ENCODE peak calls at places on chromosome 14, in nine cellular contexts. One of them, this sample, is unnamed.

GRCh38 chr14:75518625-75519024 is 3.6 kb upstream of the BATF start:
- DNase-seq in lower leg skin: no peak
- DNase-seq in testis: no peak
- DNase-seq in breast epithelium: no peak
- DNase-seq in gastrocnemius medialis: no peak
- DNase-seq in A549: no peak
- DNase-seq in adrenal gland: peak; percentile 53
- DNase-seq in HCT116: peak; percentile 12
- DNase-seq in H54: no peak
- DNase-seq in this sample: peak; percentile 47

GRCh38 chr14:75128596-75128990 is 1.7 kb upstream of the NEK9 start:
- DNase-seq in lower leg skin: no peak
- DNase-seq in testis: no peak
- DNase-seq in breast epithelium: no peak
- DNase-seq in gastrocnemius medialis: no peak
- DNase-seq in A549: no peak
- DNase-seq in adrenal gland: no peak
- DNase-seq in HCT116: no peak
- DNase-seq in H54: no peak
- DNase-seq in this sample: no peak

GRCh38 chr14:69154779-69155178 is 1.9 kb upstream of the DCAF5 start:
- DNase-seq in lower leg skin: no peak
- DNase-seq in testis: peak; percentile 48
- DNase-seq in breast epithelium: no peak
- DNase-seq in gastrocnemius medialis: no peak
- DNase-seq in A549: peak; percentile 65
- DNase-seq in adrenal gland: peak; percentile 71
- DNase-seq in HCT116: no peak
- DNase-seq in H54: no peak
- DNase-seq in this sample: peak; percentile 23

GRCh38 chr14:63343878-63344277 is 25.1 kb upstream of the GPHB5 start:
- DNase-seq in lower leg skin: no peak
- DNase-seq in testis: no peak
- DNase-seq in breast epithelium: no peak
- DNase-seq in gastrocnemius medialis: no peak
- DNase-seq in A549: no peak
- DNase-seq in adrenal gland: no peak
- DNase-seq in HCT116: no peak
- DNase-seq in H54: no peak
- DNase-seq in this sample: no peak

GRCh38 chr14:105393151-105393550 is 5.2 kb upstream of the TEX22 start:
- DNase-seq in lower leg skin: no peak
- DNase-seq in testis: no peak
- DNase-seq in breast epithelium: no peak
- DNase-seq in gastrocnemius medialis: no peak
- DNase-seq in A549: no peak
- DNase-seq in adrenal gland: no peak
- DNase-seq in HCT116: no peak
- DNase-seq in H54: no peak
- DNase-seq in this sample: no peak

GRCh38 chr14:32620303-32620702 is 291.2 kb downstream of the AKAP6 start:
- DNase-seq in lower leg skin: no peak
- DNase-seq in testis: no peak
- DNase-seq in breast epithelium: no peak
- DNase-seq in gastrocnemius medialis: no peak
- DNase-seq in A549: no peak
- DNase-seq in adrenal gland: no peak
- DNase-seq in HCT116: no peak
- DNase-seq in H54: no peak
- DNase-seq in this sample: no peak

GRCh38 chr14:72771561-72771960 is 122.3 kb downstream of the DPF3 start:
- DNase-seq in lower leg skin: no peak
- DNase-seq in testis: no peak
- DNase-seq in breast epithelium: no peak
- DNase-seq in gastrocnemius medialis: no peak
- DNase-seq in A549: no peak
- DNase-seq in adrenal gland: no peak
- DNase-seq in HCT116: no peak
- DNase-seq in H54: no peak
- DNase-seq in this sample: no peak

GRCh38 chr14:19947413-19948090 is 16.8 kb downstream of the OR4K1 start:
- DNase-seq in lower leg skin: no peak
- DNase-seq in testis: no peak
- DNase-seq in breast epithelium: no peak
- DNase-seq in gastrocnemius medialis: no peak
- DNase-seq in A549: no peak
- DNase-seq in adrenal gland: no peak
- DNase-seq in HCT116: no peak
- DNase-seq in H54: no peak
- DNase-seq in this sample: no peak

GRCh38 chr14:34713681-34714319 is 593 bp downstream of the CFL2 start:
- DNase-seq in lower leg skin: peak; percentile 22
- DNase-seq in testis: peak; percentile 64
- DNase-seq in breast epithelium: no peak
- DNase-seq in gastrocnemius medialis: peak; percentile 52
- DNase-seq in A549: no peak
- DNase-seq in adrenal gland: peak; percentile 35
- DNase-seq in HCT116: no peak
- DNase-seq in H54: no peak
- DNase-seq in this sample: peak; percentile 32

GRCh38 chr14:36096090-36096489 is 80.4 kb downstream of the PTCSC3 start:
- DNase-seq in lower leg skin: no peak
- DNase-seq in testis: no peak
- DNase-seq in breast epithelium: no peak
- DNase-seq in gastrocnemius medialis: no peak
- DNase-seq in A549: no peak
- DNase-seq in adrenal gland: no peak
- DNase-seq in HCT116: no peak
- DNase-seq in H54: no peak
- DNase-seq in this sample: no peak

GRCh38 chr14:88233915-88234314 is 89.2 kb downstream of the KCNK10 start:
- DNase-seq in lower leg skin: no peak
- DNase-seq in testis: peak; percentile 15
- DNase-seq in breast epithelium: no peak
- DNase-seq in gastrocnemius medialis: no peak
- DNase-seq in A549: no peak
- DNase-seq in adrenal gland: peak; percentile 26
- DNase-seq in HCT116: peak; percentile 24
- DNase-seq in H54: no peak
- DNase-seq in this sample: peak; percentile 24

GRCh38 chr14:59281613-59282012 is 93.1 kb downstream of the DAAM1 start:
- DNase-seq in lower leg skin: no peak
- DNase-seq in testis: no peak
- DNase-seq in breast epithelium: no peak
- DNase-seq in gastrocnemius medialis: no peak
- DNase-seq in A549: no peak
- DNase-seq in adrenal gland: peak; percentile 30
- DNase-seq in HCT116: no peak
- DNase-seq in H54: no peak
- DNase-seq in this sample: no peak

GRCh38 chr14:75244121-75244520 is 34.5 kb upstream of the FOS start:
- DNase-seq in lower leg skin: no peak
- DNase-seq in testis: no peak
- DNase-seq in breast epithelium: no peak
- DNase-seq in gastrocnemius medialis: no peak
- DNase-seq in A549: no peak
- DNase-seq in adrenal gland: no peak
- DNase-seq in HCT116: no peak
- DNase-seq in H54: no peak
- DNase-seq in this sample: no peak

GRCh38 chr14:101760138-101761011 is 1.1 kb upstream of the PPP2R5C start:
- DNase-seq in lower leg skin: peak; percentile 98
- DNase-seq in testis: peak; percentile 98
- DNase-seq in breast epithelium: peak; percentile 100
- DNase-seq in gastrocnemius medialis: peak; percentile 99
- DNase-seq in A549: peak; percentile 84
- DNase-seq in adrenal gland: peak; percentile 98
- DNase-seq in HCT116: peak; percentile 94
- DNase-seq in H54: peak; percentile 84
- DNase-seq in this sample: peak; percentile 98
- TF ChIP-seq POLR2A in lower leg skin: no peak
- TF ChIP-seq POLR2A in testis: no peak
- TF ChIP-seq POLR2A in breast epithelium: no peak
- TF ChIP-seq POLR2A in gastrocnemius medialis: no peak
- TF ChIP-seq POLR2A in A549: no peak
- TF ChIP-seq POLR2A in adrenal gland: no peak
- TF ChIP-seq POLR2A in HCT116: no peak
- TF ChIP-seq POLR2A in H54: no peak
- TF ChIP-seq POLR2A in this sample: no peak

GRCh38 chr14:93960108-93960475 is 16.3 kb downstream of the ASB2 start:
- DNase-seq in lower leg skin: no peak
- DNase-seq in testis: no peak
- DNase-seq in breast epithelium: no peak
- DNase-seq in gastrocnemius medialis: no peak
- DNase-seq in A549: no peak
- DNase-seq in adrenal gland: no peak
- DNase-seq in HCT116: no peak
- DNase-seq in H54: no peak
- DNase-seq in this sample: no peak
- TF ChIP-seq POLR2A in lower leg skin: no peak
- TF ChIP-seq POLR2A in testis: no peak
- TF ChIP-seq POLR2A in breast epithelium: no peak
- TF ChIP-seq POLR2A in gastrocnemius medialis: no peak
- TF ChIP-seq POLR2A in A549: no peak
- TF ChIP-seq POLR2A in adrenal gland: no peak
- TF ChIP-seq POLR2A in HCT116: no peak
- TF ChIP-seq POLR2A in H54: no peak
- TF ChIP-seq POLR2A in this sample: no peak

DNA sequence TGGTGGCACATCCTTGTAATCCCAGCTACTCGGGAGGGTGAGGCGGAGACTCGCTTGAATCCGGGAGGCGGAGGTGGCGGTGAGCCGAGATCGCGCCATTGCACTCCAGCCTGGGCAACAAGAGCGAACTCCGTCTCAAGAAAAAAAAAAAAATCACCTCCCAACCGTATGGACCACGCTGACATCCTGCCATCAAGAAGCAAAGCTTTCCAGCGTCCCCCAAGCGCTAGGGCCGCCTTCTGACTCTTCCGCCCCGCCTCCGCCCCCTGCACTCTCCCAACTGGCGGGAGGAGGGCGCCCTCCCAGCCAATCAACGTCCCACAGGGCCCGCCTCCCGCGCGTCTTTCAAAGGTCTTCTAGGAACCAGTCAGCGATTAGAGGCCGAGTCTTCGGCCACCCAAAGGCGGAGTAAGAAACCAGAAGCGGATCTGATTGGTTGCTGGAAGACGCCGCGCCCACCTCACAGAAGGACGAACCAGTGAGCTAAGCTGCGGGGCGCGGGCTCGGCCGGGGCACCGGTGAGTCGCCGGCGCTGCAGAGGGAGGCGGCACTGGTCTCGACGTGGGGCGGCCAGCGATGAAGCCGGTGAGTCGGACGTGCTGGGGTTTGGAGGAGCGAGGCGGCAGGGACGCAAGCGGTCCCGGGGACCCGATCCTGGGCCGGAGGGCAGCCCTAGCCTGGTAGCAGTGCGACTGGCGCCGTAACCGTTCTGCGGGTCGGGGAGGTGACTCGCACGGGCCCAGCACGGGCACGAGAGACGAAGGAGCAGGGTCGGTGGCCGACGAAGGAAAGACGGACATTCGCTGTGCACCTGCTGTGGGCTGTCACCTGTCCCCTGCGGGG is at the start of gene CDKN3:
- DNase-seq in lower leg skin: peak; percentile 98
- DNase-seq in testis: peak; percentile 99
- DNase-seq in breast epithelium: peak; percentile 98
- DNase-seq in gastrocnemius medialis: peak; percentile 98
- DNase-seq in A549: peak; percentile 97
- DNase-seq in adrenal gland: peak; percentile 100
- DNase-seq in HCT116: peak; percentile 99
- DNase-seq in H54: peak; percentile 88
- DNase-seq in this sample: peak; percentile 99
- TF ChIP-seq POLR2A in lower leg skin: no peak
- TF ChIP-seq POLR2A in testis: peak; percentile 19
- TF ChIP-seq POLR2A in breast epithelium: peak; percentile 14
- TF ChIP-seq POLR2A in gastrocnemius medialis: peak; percentile 58
- TF ChIP-seq POLR2A in A549: peak; percentile 89
- TF ChIP-seq POLR2A in adrenal gland: peak; percentile 88
- TF ChIP-seq POLR2A in HCT116: peak; percentile 70
- TF ChIP-seq POLR2A in H54: peak; percentile 96
- TF ChIP-seq POLR2A in this sample: peak; percentile 98

GRCh38 chr14:24337824-24338175 is 2.0 kb downstream of the RIPK3 start:
- DNase-seq in lower leg skin: no peak
- DNase-seq in testis: no peak
- DNase-seq in breast epithelium: no peak
- DNase-seq in gastrocnemius medialis: no peak
- DNase-seq in A549: no peak
- DNase-seq in adrenal gland: no peak
- DNase-seq in HCT116: no peak
- DNase-seq in H54: no peak
- DNase-seq in this sample: no peak

GRCh38 chr14:24340606-24341005 is 815 bp upstream of the RIPK3 start:
- DNase-seq in lower leg skin: no peak
- DNase-seq in testis: no peak
- DNase-seq in breast epithelium: no peak
- DNase-seq in gastrocnemius medialis: no peak
- DNase-seq in A549: no peak
- DNase-seq in adrenal gland: no peak
- DNase-seq in HCT116: no peak
- DNase-seq in H54: no peak
- DNase-seq in this sample: no peak

GRCh38 chr14:24337144-24337823 is 2.4 kb upstream of the ADCY4 start:
- DNase-seq in lower leg skin: no peak
- DNase-seq in testis: no peak
- DNase-seq in breast epithelium: no peak
- DNase-seq in gastrocnemius medialis: no peak
- DNase-seq in A549: no peak
- DNase-seq in adrenal gland: no peak
- DNase-seq in HCT116: no peak
- DNase-seq in H54: no peak
- DNase-seq in this sample: no peak

GRCh38 chr14:24338843-24339242 is 948 bp downstream of the RIPK3 start:
- DNase-seq in lower leg skin: no peak
- DNase-seq in testis: no peak
- DNase-seq in breast epithelium: no peak
- DNase-seq in gastrocnemius medialis: no peak
- DNase-seq in A549: no peak
- DNase-seq in adrenal gland: no peak
- DNase-seq in HCT116: no peak
- DNase-seq in H54: no peak
- DNase-seq in this sample: no peak

DNA sequence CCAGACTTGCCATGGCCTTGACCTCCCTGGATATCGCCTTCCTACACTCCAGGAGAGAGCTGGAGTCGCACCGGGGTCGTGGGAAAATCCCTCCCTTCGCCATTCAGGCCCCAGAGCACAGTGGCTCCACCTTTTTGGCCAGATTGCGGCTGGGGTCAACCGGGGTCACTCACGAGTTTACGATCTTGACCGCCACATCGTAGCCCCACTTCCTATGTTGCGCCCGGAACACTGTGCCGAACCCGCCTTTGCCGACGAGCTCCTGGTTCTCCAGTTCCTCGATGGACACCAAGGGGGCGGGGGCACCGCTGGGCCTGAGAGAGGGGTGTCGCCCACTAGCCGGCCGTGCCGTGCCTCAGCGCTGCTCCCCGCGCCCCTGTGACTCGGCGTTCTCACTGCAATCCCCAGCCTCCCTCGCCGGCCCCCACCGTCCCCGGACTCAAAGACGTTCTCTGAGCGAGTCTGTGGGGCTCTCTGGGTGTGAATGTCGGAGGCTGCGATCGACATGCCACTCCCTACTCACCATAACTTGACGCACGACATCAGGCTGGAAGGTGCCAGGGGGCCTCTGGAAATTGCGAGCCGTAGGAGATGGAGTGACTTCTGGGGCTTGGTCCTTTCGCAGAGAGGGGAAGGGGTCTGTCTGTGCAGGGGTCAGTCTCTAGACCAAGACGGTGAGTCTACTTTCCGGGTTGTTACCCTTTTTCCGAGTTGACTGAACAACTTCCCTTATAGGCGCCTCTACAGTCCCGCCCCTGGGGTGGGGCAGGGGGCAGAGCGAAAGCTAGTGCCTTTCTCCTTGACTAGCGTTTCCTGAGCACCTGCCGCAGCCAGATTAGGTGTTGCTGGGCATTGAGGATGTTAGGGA is at the start of gene RIPK3:
- DNase-seq in lower leg skin: no peak
- DNase-seq in testis: no peak
- DNase-seq in breast epithelium: no peak
- DNase-seq in gastrocnemius medialis: no peak
- DNase-seq in A549: no peak
- DNase-seq in adrenal gland: no peak
- DNase-seq in HCT116: no peak
- DNase-seq in H54: no peak
- DNase-seq in this sample: no peak
- TF ChIP-seq POLR2A in lower leg skin: no peak
- TF ChIP-seq POLR2A in testis: no peak
- TF ChIP-seq POLR2A in breast epithelium: no peak
- TF ChIP-seq POLR2A in gastrocnemius medialis: no peak
- TF ChIP-seq POLR2A in A549: no peak
- TF ChIP-seq POLR2A in adrenal gland: no peak
- TF ChIP-seq POLR2A in HCT116: no peak
- TF ChIP-seq POLR2A in H54: no peak
- TF ChIP-seq POLR2A in this sample: no peak

This sample was measured in erythroblast.